ENCODE peak calls at places on chromosomes 4 and X, in seven cellular contexts. F is Peyer's patch, W is osteocyte, M is dorsolateral prefrontal cortex, U is breast epithelium, A is neural crest cell, N is chondrocyte. I is an unnamed sample.

GRCh38 chr4:1212546-1213335 is 36.2 kb downstream of the CTBP1 start:
- DNase-seq in M (no peak), A (no peak), U (no peak), N (peak; percentile 85), W (no peak), F (no peak), I (no peak)

GRCh38 chr4:87129681-87130080 is 90.7 kb downstream of the KLHL8 start:
- DNase-seq in W (no peak), U (no peak), F (no peak), M (no peak), A (no peak), N (no peak), I (no peak)

GRCh38 chrX:114584434-114584943 is 603 bp downstream of the HTR2C start:
- DNase-seq in W (no peak), M (no peak), N (peak; percentile 75), U (no peak), F (no peak), A (peak; percentile 45), I (no peak)

GRCh38 chrX:25207803-25208202 is 192.0 kb upstream of the ARX start:
- DNase-seq in W (no peak), F (no peak), A (no peak), M (no peak), N (no peak), U (no peak), I (no peak)

GRCh38 chr4:62871057-62871456 is 1538.2 kb downstream of the TECRL start:
- DNase-seq in A (no peak), W (no peak), M (no peak), F (no peak), N (no peak), U (no peak), I (no peak)

GRCh38 chr4:184882276-184882675 is 56.5 kb upstream of the ACSL1 start:
- DNase-seq in F (no peak), U (no peak), N (no peak), W (no peak), A (no peak), M (no peak), I (no peak)

GRCh38 chr4:179989975-179990374 is 2253.2 kb upstream of the TENM3 start:
- DNase-seq in A (no peak), N (no peak), F (no peak), W (no peak), M (no peak), U (no peak), I (no peak)

GRCh38 chr4:170004656-170005250 is 21.4 kb downstream of the MFAP3L start:
- DNase-seq in U (no peak), W (no peak), F (no peak), M (no peak), A (no peak), N (no peak), I (no peak)

GRCh38 chr4:179880756-179881155 is 2362.4 kb upstream of the TENM3 start:
- DNase-seq in W (no peak), F (no peak), N (no peak), A (no peak), U (no peak), M (no peak), I (no peak)

GRCh38 chr4:122928930-122929329 is 6.5 kb upstream of the NUDT6 start:
- DNase-seq in A (no peak), W (no peak), F (no peak), U (no peak), N (no peak), M (no peak), I (no peak)
- TF ChIP-seq CTCF in A (no peak), W (no peak), F (no peak), U (no peak), N (no peak), M (no peak), I (no peak)

GRCh38 chrX:148193759-148194158 is 212.6 kb downstream of the FMR1NB start:
- DNase-seq in A (no peak), W (no peak), U (no peak), F (no peak), N (no peak), M (no peak), I (no peak)
- TF ChIP-seq CTCF in A (peak; percentile 36), W (no peak), U (no peak), F (no peak), N (peak; percentile 19), M (no peak), I (no peak)

GRCh38 chrX:30327762-30328161 is 18.6 kb upstream of the NR0B1 start:
- DNase-seq in M (no peak), U (no peak), W (no peak), F (no peak), N (no peak), A (no peak), I (no peak)
- TF ChIP-seq CTCF in M (no peak), U (no peak), W (no peak), F (no peak), N (peak; percentile 23), A (peak; percentile 18), I (no peak)

DNA sequence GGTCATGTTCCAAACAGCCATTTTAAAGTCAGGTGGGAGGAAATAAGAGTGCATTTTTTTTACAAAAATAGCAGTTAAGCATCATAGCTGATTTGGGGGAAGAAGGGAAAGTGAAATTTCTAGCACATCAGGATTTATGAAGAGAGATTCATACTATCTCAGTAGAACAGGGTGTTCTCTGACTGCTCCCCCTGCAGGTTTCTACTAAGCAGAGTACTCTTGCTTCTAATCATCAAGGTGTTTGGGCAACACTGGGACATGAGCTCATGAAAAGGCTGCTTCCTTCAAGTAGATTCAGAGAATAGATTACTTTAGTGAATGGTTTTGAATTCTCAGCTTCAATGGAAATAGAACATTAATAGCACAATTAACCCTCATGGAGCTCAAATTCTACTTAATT is 591.4 kb upstream of the PCDH10 start:
- DNase-seq in F (no peak), U (no peak), M (no peak), W (no peak), A (no peak), N (no peak), I (no peak)
- TF ChIP-seq CTCF in F (no peak), U (no peak), M (no peak), W (peak; percentile 16), A (peak; percentile 32), N (peak; percentile 35), I (no peak)

GRCh38 chr4:124713213-124713592 is 671 bp upstream of the ANKRD50 start:
- DNase-seq in W (peak; percentile 88), N (peak; percentile 87), A (peak; percentile 60), F (peak; percentile 65), M (peak; percentile 84), U (peak; percentile 50), I (peak; percentile 55)
- TF ChIP-seq CTCF in W (peak; percentile 49), N (peak; percentile 76), A (peak; percentile 63), F (peak; percentile 35), M (peak; percentile 67), U (peak; percentile 67), I (no peak)

DNA sequence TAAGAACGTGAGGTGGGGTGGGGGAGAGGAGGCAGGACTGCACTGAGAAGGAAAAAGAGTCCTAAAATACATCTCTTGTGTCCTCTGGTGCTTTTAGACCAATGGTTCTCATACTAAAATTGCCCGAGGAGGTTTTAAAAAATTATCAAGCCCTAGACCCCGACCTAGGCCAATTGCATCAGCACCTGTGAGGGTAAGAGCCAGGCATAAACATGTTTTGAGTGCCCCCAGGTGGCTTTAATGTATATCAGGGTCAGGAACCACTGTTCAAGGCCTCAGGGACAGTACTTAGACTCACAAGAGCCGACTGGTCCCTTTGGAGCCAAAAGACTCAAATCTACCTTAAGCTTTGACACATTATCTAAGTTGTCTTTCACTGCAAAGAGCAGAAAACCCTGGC is 37.5 kb upstream of the TMEM150C start:
- DNase-seq in F (no peak), W (no peak), N (no peak), A (no peak), M (no peak), U (no peak), I (no peak)
- TF ChIP-seq CTCF in F (no peak), W (no peak), N (no peak), A (no peak), M (no peak), U (no peak), I (no peak)

GRCh38 chrX:70960728-70961127 is 29.8 kb upstream of the SLC7A3 start:
- DNase-seq in A (no peak), F (no peak), U (no peak), M (no peak), W (no peak), N (no peak), I (no peak)
- TF ChIP-seq CTCF in A (peak; percentile 50), F (no peak), U (no peak), M (peak; percentile 34), W (peak; percentile 30), N (peak; percentile 75), I (no peak)

DNA sequence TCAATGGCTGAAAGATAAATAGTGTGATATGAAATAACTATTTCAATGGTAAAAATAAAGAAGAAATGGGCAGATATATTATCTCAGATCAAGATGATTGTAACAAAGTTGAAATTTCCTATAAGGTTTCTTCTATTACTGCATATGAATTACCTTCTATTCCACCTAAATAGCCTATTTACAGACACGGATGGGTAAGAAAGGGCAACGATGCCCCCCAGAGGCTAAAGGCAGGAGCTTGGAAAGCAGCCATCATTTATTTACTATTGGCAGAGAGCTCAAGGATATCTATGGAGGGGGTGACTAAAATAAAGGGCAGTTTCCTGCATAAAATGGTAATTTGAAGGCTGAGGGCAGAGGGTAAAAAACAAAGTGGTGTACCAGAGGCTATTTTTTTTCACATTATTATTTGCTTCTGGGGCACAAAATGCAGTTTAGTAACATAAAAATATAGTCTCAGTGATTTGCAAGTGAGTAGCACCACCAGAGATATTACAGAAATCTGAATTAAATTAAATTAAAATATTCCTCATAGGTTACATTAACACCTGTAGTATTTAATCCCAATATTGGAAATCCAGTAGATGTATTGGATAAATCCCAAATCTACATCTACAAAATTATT is 123.1 kb downstream of the BTC start:
- DNase-seq in A (peak; percentile 29), U (no peak), F (peak; percentile 81), M (no peak), N (no peak), W (no peak), I (no peak)
- TF ChIP-seq CTCF in A (peak; percentile 82), U (peak; percentile 14), F (peak; percentile 77), M (peak; percentile 22), N (peak; percentile 90), W (peak; percentile 88), I (no peak)

I was measured in omental fat pad.